ENCODE peak calls at places on chromosomes 6 and 20, in ten cellular contexts. C is stimulated activated CD4-positive, alpha-beta T cell treated with anti-CD3 and anti-CD28 coated beads, Interleukin-12 subunit alpha, Interleukin-12 subunit beta, amount 100 ng/mL, for 48 hours; Q is skeletal muscle cell; I is effector memory CD8-positive, alpha-beta T cell; O is AG10803; D is GM04504; S is T1000; H is left ventricle myocardium inferior; W is stimulated activated CD8-positive, alpha-beta memory T cell treated with anti-CD3 and anti-CD28 coated beads, Interleukin-12 subunit alpha, Interleukin-12 subunit beta, amount 100 ng/mL, for 1 hour; Z is progenitor cell of endocrine pancreas. J is an unnamed sample.

GRCh38 chr6:119484598-119484997 is 135.0 kb upstream of the MAN1A1 start:
- DNase-seq in C (no peak), Q (peak), I (no peak), O (peak), D (peak), S (peak), H (no peak), W (no peak), Z (no peak), J (no peak)

GRCh38 chr20:51498765-51499540 is 43.6 kb downstream of the NFATC2 start:
- DNase-seq in C (no peak), Q (no peak), I (no peak), O (no peak), D (no peak), S (no peak), H (no peak), W (no peak), Z (no peak), J (no peak)

GRCh38 chr6:135180458-135181332 is at the start of gene MYB:
- DNase-seq in C (peak), Q (no peak), I (peak), O (peak), D (no peak), S (peak), H (peak), W (peak), Z (peak), J (peak)

GRCh38 chr6:27237089-27237723 is 10.3 kb upstream of the PRSS16 start:
- DNase-seq in C (peak), Q (no peak), I (peak), O (peak), D (no peak), S (no peak), H (no peak), W (no peak), Z (no peak), J (no peak)

GRCh38 chr6:46407785-46408530 is 83.3 kb downstream of the RCAN2 start:
- DNase-seq in C (no peak), Q (no peak), I (no peak), O (peak), D (peak), S (no peak), H (no peak), W (no peak), Z (no peak), J (no peak)

GRCh38 chr20:36092424-36093024 is 62.0 kb upstream of the EPB41L1 start:
- DNase-seq in C (no peak), Q (no peak), I (no peak), O (no peak), D (no peak), S (peak), H (peak), W (no peak), Z (peak), J (peak)

GRCh38 chr6:4466769-4467480 is 309.3 kb upstream of the CDYL start:
- DNase-seq in C (no peak), Q (no peak), I (no peak), O (no peak), D (no peak), S (no peak), H (no peak), W (no peak), Z (no peak), J (no peak)

GRCh38 chr6:84768442-84769174 is 4.2 kb upstream of the TBX18 start:
- DNase-seq in C (no peak), Q (no peak), I (no peak), O (no peak), D (no peak), S (no peak), H (no peak), W (no peak), Z (no peak), J (no peak)

GRCh38 chr6:162076816-162077215 is 650.8 kb downstream of the PRKN start:
- DNase-seq in C (no peak), Q (no peak), I (no peak), O (no peak), D (no peak), S (no peak), H (no peak), W (no peak), Z (no peak), J (no peak)

J was measured in type B pancreatic cell.